ENCODE peak calls at places on chromosomes 2 and 18, in eight cellular contexts. F is KBM-7; C is cardiac muscle cell; V is HL-60; S is HT1080; M is CD8-positive, alpha-beta T cell; T is naive thymus-derived CD8-positive, alpha-beta T cell; Q is skeletal muscle cell. X is an unnamed sample.

GRCh38 chr2:46306320-46306719 is 9.1 kb downstream of the EPAS1 start:
- DNase-seq in T (no peak), S (peak; percentile 58), C (peak; percentile 57), M (no peak), F (no peak), Q (no peak), V (no peak), X (no peak)

GRCh38 chr2:191150121-191150450 is 708 bp downstream of the STAT4 start:
- DNase-seq in C (peak; percentile 6), T (no peak), F (no peak), S (no peak), M (no peak), V (no peak), Q (no peak), X (no peak)

GRCh38 chr2:99691931-99692330 is 202.1 kb upstream of the REV1 start:
- DNase-seq in M (no peak), C (no peak), F (no peak), Q (no peak), V (no peak), T (no peak), S (no peak), X (no peak)

GRCh38 chr2:229914182-229914581 is 7.6 kb downstream of the TRIP12 start:
- DNase-seq in V (peak; percentile 38), Q (no peak), C (no peak), S (no peak), M (no peak), T (no peak), F (no peak), X (no peak)

GRCh38 chr2:230910546-230911135 is 14.4 kb downstream of the GPR55 start:
- DNase-seq in F (no peak), C (no peak), T (no peak), S (no peak), Q (no peak), M (no peak), V (no peak), X (no peak)

GRCh38 chr2:101999122-101999789 is 7.5 kb downstream of the IL1R2 start:
- DNase-seq in S (no peak), F (no peak), T (no peak), V (peak; percentile 70), C (no peak), Q (no peak), M (no peak), X (no peak)

GRCh38 chr18:49225160-49225559 is 235.3 kb downstream of the DYM start:
- DNase-seq in C (peak; percentile 74), F (no peak), S (no peak), V (no peak), T (no peak), M (no peak), Q (no peak), X (no peak)

GRCh38 chr2:27891063-27891819 is 712 bp downstream of the BABAM2 start:
- DNase-seq in Q (no peak), V (peak; percentile 82), T (peak; percentile 96), S (peak; percentile 59), M (peak; percentile 98), C (peak; percentile 93), F (peak; percentile 78), X (no peak)

GRCh38 chr2:208189782-208190181 is at the start of gene C2orf80:
- DNase-seq in S (no peak), V (no peak), Q (no peak), C (no peak), M (no peak), T (no peak), F (no peak), X (no peak)

GRCh38 chr2:20050104-20050711 is 1.2 kb downstream of the LAPTM4A start:
- DNase-seq in V (peak; percentile 71), T (peak; percentile 54), M (peak; percentile 75), F (peak; percentile 90), S (peak; percentile 57), C (peak; percentile 62), Q (no peak), X (no peak)

GRCh38 chr18:12474876-12475275 is 67.1 kb downstream of the PRELID3A start:
- DNase-seq in F (peak; percentile 43), V (no peak), C (no peak), Q (no peak), T (no peak), M (no peak), S (no peak), X (no peak)

GRCh38 chr18:63765837-63766236 is 9.4 kb upstream of the SERPINB7 start:
- DNase-seq in T (no peak), V (no peak), Q (no peak), S (no peak), M (no peak), F (no peak), C (no peak), X (no peak)